ENCODE peak calls at places on chromosomes 16 and 17, in nine cellular contexts. One of them, this sample, is unnamed.

GRCh38 chr16:85763616-85764015 is 12.7 kb upstream of the C16orf74 start:
- DNase-seq in memory B cell: no peak
- DNase-seq in fibroblast of lung: no peak
- DNase-seq in COR-L47: no peak
- DNase-seq in stimulated activated CD8-positive, alpha-beta memory T cell treated with anti-CD3 and anti-CD28 coated beads, Interleukin-4, amount 100 ng/mL, for 1 hour: no peak
- DNase-seq in H9: no peak
- DNase-seq in activated CD8-positive, alpha-beta memory T cell treated with anti-CD3 and anti-CD28 coated beads for 1 hour: no peak
- DNase-seq in posterior cingulate gyrus: no peak
- DNase-seq in AG20443: no peak
- DNase-seq in this sample: no peak

GRCh38 chr17:28476076-28476475 is 2.6 kb downstream of the SLC13A2 start:
- DNase-seq in H9: no peak
- DNase-seq in activated CD8-positive, alpha-beta memory T cell treated with anti-CD3 and anti-CD28 coated beads for 1 hour: no peak
- DNase-seq in fibroblast of lung: no peak
- DNase-seq in stimulated activated CD8-positive, alpha-beta memory T cell treated with anti-CD3 and anti-CD28 coated beads, Interleukin-4, amount 100 ng/mL, for 1 hour: no peak
- DNase-seq in posterior cingulate gyrus: no peak
- DNase-seq in memory B cell: no peak
- DNase-seq in COR-L47: no peak
- DNase-seq in AG20443: no peak
- DNase-seq in this sample: no peak

GRCh38 chr16:29023279-29024278 is 38.7 kb downstream of the LAT start:
- DNase-seq in fibroblast of lung: no peak
- DNase-seq in stimulated activated CD8-positive, alpha-beta memory T cell treated with anti-CD3 and anti-CD28 coated beads, Interleukin-4, amount 100 ng/mL, for 1 hour: no peak
- DNase-seq in posterior cingulate gyrus: no peak
- DNase-seq in AG20443: no peak
- DNase-seq in memory B cell: no peak
- DNase-seq in H9: no peak
- DNase-seq in activated CD8-positive, alpha-beta memory T cell treated with anti-CD3 and anti-CD28 coated beads for 1 hour: no peak
- DNase-seq in COR-L47: no peak
- DNase-seq in this sample: no peak

GRCh38 chr17:21001111-21001812 is 41.5 kb downstream of the USP22 start:
- DNase-seq in AG20443: no peak
- DNase-seq in activated CD8-positive, alpha-beta memory T cell treated with anti-CD3 and anti-CD28 coated beads for 1 hour: no peak
- DNase-seq in posterior cingulate gyrus: no peak
- DNase-seq in COR-L47: no peak
- DNase-seq in memory B cell: no peak
- DNase-seq in H9: no peak
- DNase-seq in stimulated activated CD8-positive, alpha-beta memory T cell treated with anti-CD3 and anti-CD28 coated beads, Interleukin-4, amount 100 ng/mL, for 1 hour: no peak
- DNase-seq in fibroblast of lung: no peak
- DNase-seq in this sample: no peak

GRCh38 chr17:41538565-41538991 is 10.5 kb upstream of the KRT19 start:
- DNase-seq in stimulated activated CD8-positive, alpha-beta memory T cell treated with anti-CD3 and anti-CD28 coated beads, Interleukin-4, amount 100 ng/mL, for 1 hour: no peak
- DNase-seq in activated CD8-positive, alpha-beta memory T cell treated with anti-CD3 and anti-CD28 coated beads for 1 hour: no peak
- DNase-seq in COR-L47: no peak
- DNase-seq in posterior cingulate gyrus: no peak
- DNase-seq in H9: no peak
- DNase-seq in AG20443: peak
- DNase-seq in fibroblast of lung: no peak
- DNase-seq in memory B cell: no peak
- DNase-seq in this sample: no peak

GRCh38 chr16:73565263-73565662 is 517.3 kb upstream of the ZFHX3 start:
- DNase-seq in COR-L47: no peak
- DNase-seq in posterior cingulate gyrus: no peak
- DNase-seq in stimulated activated CD8-positive, alpha-beta memory T cell treated with anti-CD3 and anti-CD28 coated beads, Interleukin-4, amount 100 ng/mL, for 1 hour: no peak
- DNase-seq in AG20443: no peak
- DNase-seq in fibroblast of lung: peak
- DNase-seq in H9: no peak
- DNase-seq in activated CD8-positive, alpha-beta memory T cell treated with anti-CD3 and anti-CD28 coated beads for 1 hour: no peak
- DNase-seq in memory B cell: no peak
- DNase-seq in this sample: no peak

GRCh38 chr17:44878627-44879221 is 20.5 kb downstream of the EFTUD2 start:
- DNase-seq in posterior cingulate gyrus: no peak
- DNase-seq in AG20443: peak
- DNase-seq in activated CD8-positive, alpha-beta memory T cell treated with anti-CD3 and anti-CD28 coated beads for 1 hour: no peak
- DNase-seq in fibroblast of lung: peak
- DNase-seq in COR-L47: peak
- DNase-seq in H9: no peak
- DNase-seq in memory B cell: peak
- DNase-seq in stimulated activated CD8-positive, alpha-beta memory T cell treated with anti-CD3 and anti-CD28 coated beads, Interleukin-4, amount 100 ng/mL, for 1 hour: no peak
- DNase-seq in this sample: peak

GRCh38 chr16:21645261-21645721 is 7.1 kb downstream of the IGSF6 start:
- DNase-seq in memory B cell: peak
- DNase-seq in COR-L47: no peak
- DNase-seq in AG20443: no peak
- DNase-seq in stimulated activated CD8-positive, alpha-beta memory T cell treated with anti-CD3 and anti-CD28 coated beads, Interleukin-4, amount 100 ng/mL, for 1 hour: no peak
- DNase-seq in H9: no peak
- DNase-seq in posterior cingulate gyrus: no peak
- DNase-seq in activated CD8-positive, alpha-beta memory T cell treated with anti-CD3 and anti-CD28 coated beads for 1 hour: no peak
- DNase-seq in fibroblast of lung: peak
- DNase-seq in this sample: no peak

GRCh38 chr16:10323528-10323869 is 62.4 kb upstream of the ATF7IP2 start:
- DNase-seq in COR-L47: no peak
- DNase-seq in fibroblast of lung: no peak
- DNase-seq in memory B cell: no peak
- DNase-seq in AG20443: no peak
- DNase-seq in stimulated activated CD8-positive, alpha-beta memory T cell treated with anti-CD3 and anti-CD28 coated beads, Interleukin-4, amount 100 ng/mL, for 1 hour: no peak
- DNase-seq in activated CD8-positive, alpha-beta memory T cell treated with anti-CD3 and anti-CD28 coated beads for 1 hour: no peak
- DNase-seq in posterior cingulate gyrus: no peak
- DNase-seq in H9: no peak
- DNase-seq in this sample: no peak

GRCh38 chr16:21283521-21284289 is 5.6 kb upstream of the CRYM start:
- DNase-seq in AG20443: peak
- DNase-seq in COR-L47: no peak
- DNase-seq in posterior cingulate gyrus: peak
- DNase-seq in fibroblast of lung: peak
- DNase-seq in activated CD8-positive, alpha-beta memory T cell treated with anti-CD3 and anti-CD28 coated beads for 1 hour: no peak
- DNase-seq in memory B cell: no peak
- DNase-seq in H9: peak
- DNase-seq in stimulated activated CD8-positive, alpha-beta memory T cell treated with anti-CD3 and anti-CD28 coated beads, Interleukin-4, amount 100 ng/mL, for 1 hour: no peak
- DNase-seq in this sample: no peak

GRCh38 chr17:81456798-81457197 is 55.8 kb downstream of the ACTG1 start:
- DNase-seq in fibroblast of lung: no peak
- DNase-seq in stimulated activated CD8-positive, alpha-beta memory T cell treated with anti-CD3 and anti-CD28 coated beads, Interleukin-4, amount 100 ng/mL, for 1 hour: no peak
- DNase-seq in H9: no peak
- DNase-seq in activated CD8-positive, alpha-beta memory T cell treated with anti-CD3 and anti-CD28 coated beads for 1 hour: no peak
- DNase-seq in memory B cell: no peak
- DNase-seq in COR-L47: no peak
- DNase-seq in posterior cingulate gyrus: no peak
- DNase-seq in AG20443: no peak
- DNase-seq in this sample: no peak

GRCh38 chr17:39591958-39592954 is 15.5 kb downstream of the NEUROD2 start:
- DNase-seq in stimulated activated CD8-positive, alpha-beta memory T cell treated with anti-CD3 and anti-CD28 coated beads, Interleukin-4, amount 100 ng/mL, for 1 hour: no peak
- DNase-seq in AG20443: peak
- DNase-seq in posterior cingulate gyrus: peak
- DNase-seq in COR-L47: peak
- DNase-seq in memory B cell: no peak
- DNase-seq in H9: peak
- DNase-seq in activated CD8-positive, alpha-beta memory T cell treated with anti-CD3 and anti-CD28 coated beads for 1 hour: no peak
- DNase-seq in fibroblast of lung: peak
- DNase-seq in this sample: no peak

GRCh38 chr16:66266436-66267286 is 99.8 kb upstream of the CDH5 start:
- DNase-seq in H9: peak
- DNase-seq in AG20443: peak
- DNase-seq in activated CD8-positive, alpha-beta memory T cell treated with anti-CD3 and anti-CD28 coated beads for 1 hour: no peak
- DNase-seq in fibroblast of lung: peak
- DNase-seq in posterior cingulate gyrus: no peak
- DNase-seq in COR-L47: no peak
- DNase-seq in stimulated activated CD8-positive, alpha-beta memory T cell treated with anti-CD3 and anti-CD28 coated beads, Interleukin-4, amount 100 ng/mL, for 1 hour: no peak
- DNase-seq in memory B cell: no peak
- DNase-seq in this sample: no peak

This sample was measured in SW 1271.